ENCODE peak calls at places on chromosomes 2 and 18, in nine cellular contexts. B is KG1, U is A172, P is esophagus squamous epithelium, A is epithelial cell of proximal tubule, G is T-helper 1 cell, X is posterior vena cava, Z is Daoy, K is left lobe of liver. E is an unnamed sample.

GRCh38 chr2:23617167-23617787 is 232.3 kb downstream of the KLHL29 start:
- DNase-seq in B (no peak), A (no peak), K (no peak), X (peak), U (no peak), G (no peak), P (no peak), Z (no peak), E (no peak)

GRCh38 chr2:204072443-204073324 is 136.1 kb downstream of the ICOS start:
- DNase-seq in P (no peak), A (no peak), U (no peak), X (no peak), K (no peak), Z (peak), B (peak), G (peak), E (peak)

GRCh38 chr18:59067873-59068272 is 71.8 kb upstream of the SEC11C start:
- DNase-seq in G (peak), B (no peak), U (no peak), Z (no peak), X (no peak), K (no peak), P (no peak), A (no peak), E (no peak)

GRCh38 chr18:55144226-55144625 is 185.0 kb upstream of the CCDC68 start:
- DNase-seq in A (no peak), X (no peak), Z (no peak), G (no peak), P (no peak), B (no peak), K (no peak), U (no peak), E (no peak)

GRCh38 chr2:62202019-62202722 is 6.3 kb downstream of the B3GNT2 start:
- DNase-seq in Z (no peak), B (no peak), G (no peak), K (no peak), X (no peak), P (no peak), U (no peak), A (no peak), E (no peak)

GRCh38 chr2:144914622-144915230 is 394.8 kb upstream of the ZEB2 start:
- DNase-seq in G (no peak), Z (no peak), B (no peak), X (no peak), U (peak), K (no peak), A (no peak), P (no peak), E (no peak)

GRCh38 chr2:132384491-132385186 is 32.0 kb upstream of the GPR39 start:
- DNase-seq in U (no peak), Z (no peak), X (no peak), B (peak), G (no peak), A (no peak), P (no peak), K (no peak), E (no peak)

GRCh38 chr2:8821276-8822217 is 15.9 kb downstream of the KIDINS220 start:
- DNase-seq in Z (no peak), G (no peak), X (no peak), U (no peak), A (no peak), B (no peak), P (no peak), K (peak), E (no peak)

GRCh38 chr2:148989882-148990493 is 48.5 kb upstream of the LYPD6B start:
- DNase-seq in A (peak), K (peak), P (no peak), B (peak), G (peak), X (no peak), Z (peak), U (peak), E (peak)

GRCh38 chr2:231152800-231153557 is 28.1 kb upstream of the HTR2B start:
- DNase-seq in A (no peak), Z (no peak), G (no peak), P (no peak), B (no peak), U (peak), K (no peak), X (no peak), E (no peak)

GRCh38 chr2:58044145-58044544 is 2.5 kb upstream of the VRK2 start:
- DNase-seq in X (no peak), B (no peak), G (no peak), U (no peak), Z (no peak), K (no peak), P (no peak), A (no peak), E (no peak)

GRCh38 chr18:79754831-79755351 is 42.8 kb upstream of the KCNG2 start:
- DNase-seq in Z (no peak), X (peak), A (no peak), U (no peak), K (no peak), P (no peak), G (no peak), B (no peak), E (no peak)

GRCh38 chr2:190343170-190343499 is 254 bp upstream of the INPP1 start:
- DNase-seq in Z (no peak), A (no peak), B (no peak), G (no peak), X (no peak), U (no peak), K (no peak), P (no peak), E (no peak)

GRCh38 chr2:215354771-215355695 is 43.2 kb downstream of the ATIC start:
- DNase-seq in A (no peak), Z (no peak), G (no peak), B (no peak), X (no peak), P (no peak), K (no peak), U (no peak), E (no peak)

GRCh38 chr2:64645014-64645418 is 8.7 kb downstream of the SERTAD2 start:
- DNase-seq in U (peak), Z (peak), G (no peak), A (no peak), P (no peak), X (no peak), K (no peak), B (peak), E (no peak)

GRCh38 chr2:187403568-187404260 is 44.3 kb downstream of the CALCRL start:
- DNase-seq in X (no peak), A (peak), P (no peak), K (no peak), U (no peak), G (no peak), B (no peak), Z (no peak), E (no peak)

GRCh38 chr2:58594175-58594574 is 353.1 kb upstream of the FANCL start:
- DNase-seq in X (no peak), A (no peak), P (no peak), U (peak), G (no peak), K (no peak), B (no peak), Z (peak), E (no peak)

GRCh38 chr2:145800201-145801091 is 1280.5 kb upstream of the ZEB2 start:
- DNase-seq in Z (peak), B (no peak), A (peak), X (no peak), K (peak), U (no peak), P (no peak), G (no peak), E (no peak)

GRCh38 chr18:28657836-28658410 is 481.0 kb upstream of the CDH2 start:
- DNase-seq in Z (peak), P (no peak), U (peak), G (no peak), A (no peak), B (no peak), X (no peak), K (no peak), E (no peak)

GRCh38 chr2:10771786-10772185 is 40.8 kb downstream of the PDIA6 start:
- DNase-seq in Z (no peak), X (peak), A (no peak), K (no peak), P (no peak), G (no peak), B (no peak), U (no peak), E (no peak)

GRCh38 chr2:162297925-162298552 is 20.4 kb downstream of the IFIH1 start:
- DNase-seq in B (peak), A (peak), U (peak), P (no peak), G (peak), K (no peak), X (no peak), Z (peak), E (peak)

GRCh38 chr18:56286775-56287174 is 351.6 kb downstream of the TXNL1 start:
- DNase-seq in Z (peak), K (no peak), A (no peak), U (peak), X (no peak), G (no peak), B (no peak), P (no peak), E (no peak)

GRCh38 chr2:27663463-27664244 is at the start of the genes SLC4A1AP and SUPT7L:
- DNase-seq in K (peak), U (peak), G (peak), P (peak), A (peak), B (peak), Z (peak), X (peak), E (peak)

GRCh38 chr2:67600472-67600871 is 203.3 kb downstream of the ETAA1 start:
- DNase-seq in U (peak), G (no peak), A (no peak), P (no peak), B (no peak), Z (peak), K (no peak), X (no peak), E (no peak)

GRCh38 chr18:56861244-56861643 is 210.1 kb downstream of the WDR7 start:
- DNase-seq in A (no peak), K (no peak), B (no peak), U (no peak), G (no peak), X (no peak), P (no peak), Z (no peak), E (no peak)

GRCh38 chr2:28544405-28544914 is 48.6 kb downstream of the PLB1 start:
- DNase-seq in X (no peak), Z (no peak), P (no peak), A (no peak), U (peak), G (no peak), K (no peak), B (no peak), E (no peak)

GRCh38 chr2:207142461-207142860 is 23.3 kb downstream of the KLF7 start:
- DNase-seq in P (no peak), X (no peak), K (no peak), G (no peak), U (no peak), A (no peak), B (no peak), Z (peak), E (no peak)

GRCh38 chr2:219434718-219435525 is at the start of gene SPEG:
- DNase-seq in A (no peak), K (no peak), G (no peak), U (no peak), B (no peak), Z (no peak), P (no peak), X (peak), E (no peak)

E was measured in T follicular helper cell.